ENCODE peak calls at places on chromosomes 13 and 19, in seven cellular contexts. X is AG04450, M is adipocyte, T is adrenal gland, K is tibial artery, D is aorta, O is osteoblast. Q is an unnamed sample.

GRCh38 chr13:50991624-50992610 is 82.3 kb downstream of the RNASEH2B start:
- DNase-seq in X (no peak), M (no peak), T (no peak), K (no peak), D (no peak), O (no peak), Q (no peak)

GRCh38 chr13:48975101-48975925 is at the start of gene FNDC3A:
- DNase-seq in X (peak; percentile 23), M (peak; percentile 94), T (peak; percentile 75), K (peak; percentile 42), D (peak; percentile 79), O (peak; percentile 96), Q (peak; percentile 60)

GRCh38 chr13:28347456-28348371 is 147.2 kb downstream of the FLT1 start:
- DNase-seq in X (no peak), M (no peak), T (no peak), K (no peak), D (no peak), O (no peak), Q (no peak)

GRCh38 chr19:38425810-38426466 is at the start of gene RASGRP4:
- DNase-seq in X (no peak), M (no peak), T (no peak), K (peak; percentile 25), D (peak; percentile 67), O (peak; percentile 58), Q (no peak)

GRCh38 chr19:13795595-13796300 is 505 bp downstream of the ZSWIM4 start:
- DNase-seq in X (no peak), M (no peak), T (peak; percentile 54), K (no peak), D (no peak), O (peak; percentile 82), Q (no peak)

GRCh38 chr13:23453132-23453531 is 19.6 kb upstream of the SACS start:
- DNase-seq in X (no peak), M (no peak), T (no peak), K (no peak), D (no peak), O (no peak), Q (no peak)

GRCh38 chr13:51727634-51728274 is 76.2 kb downstream of the DHRS12 start:
- DNase-seq in X (no peak), M (no peak), T (no peak), K (no peak), D (no peak), O (no peak), Q (no peak)

GRCh38 chr19:872266-872951 is 12.9 kb downstream of the CFD start:
- DNase-seq in X (no peak), M (peak; percentile 60), T (no peak), K (no peak), D (peak; percentile 76), O (peak; percentile 97), Q (peak; percentile 80)

GRCh38 chr13:103539265-103539664 is 473.0 kb upstream of the SLC10A2 start:
- DNase-seq in X (no peak), M (no peak), T (no peak), K (no peak), D (no peak), O (no peak), Q (no peak)

GRCh38 chr19:9981406-9982260 is 28.7 kb downstream of the COL5A3 start:
- DNase-seq in X (no peak), M (no peak), T (no peak), K (no peak), D (no peak), O (peak; percentile 88), Q (no peak)

GRCh38 chr13:40130871-40131636 is 475.6 kb downstream of the COG6 start:
- DNase-seq in X (no peak), M (no peak), T (peak; percentile 59), K (no peak), D (no peak), O (no peak), Q (peak; percentile 47)

GRCh38 chr19:11196406-11197287 is 698 bp downstream of the KANK2 start:
- DNase-seq in X (no peak), M (peak; percentile 73), T (peak; percentile 54), K (no peak), D (peak; percentile 72), O (peak; percentile 99), Q (peak; percentile 9)

GRCh38 chr19:7213628-7214328 is 80.4 kb downstream of the INSR start:
- DNase-seq in X (no peak), M (no peak), T (no peak), K (no peak), D (no peak), O (no peak), Q (no peak)

GRCh38 chr19:21022996-21023395 is 2.5 kb downstream of the ZNF430 start:
- DNase-seq in X (no peak), M (peak; percentile 73), T (no peak), K (no peak), D (no peak), O (peak; percentile 53), Q (no peak)

GRCh38 chr13:74134777-74135305 is 637 bp upstream of the KLF12 start:
- DNase-seq in X (no peak), M (peak; percentile 74), T (peak; percentile 52), K (peak; percentile 53), D (peak; percentile 71), O (peak; percentile 86), Q (no peak)

GRCh38 chr13:94712812-94713555 is 639 bp upstream of the SOX21 start:
- DNase-seq in X (no peak), M (peak; percentile 82), T (no peak), K (no peak), D (peak; percentile 46), O (peak; percentile 63), Q (no peak)

GRCh38 chr19:31613683-31614219 is 264.5 kb upstream of the TSHZ3 start:
- DNase-seq in X (no peak), M (no peak), T (peak; percentile 43), K (no peak), D (no peak), O (peak; percentile 42), Q (no peak)

GRCh38 chr19:2171349-2172145 is 7.8 kb downstream of the DOT1L start:
- DNase-seq in X (no peak), M (no peak), T (no peak), K (no peak), D (no peak), O (peak; percentile 71), Q (peak; percentile 82)

GRCh38 chr13:109152941-109153340 is 523.5 kb downstream of the MYO16 start:
- DNase-seq in X (no peak), M (no peak), T (no peak), K (no peak), D (no peak), O (no peak), Q (no peak)

GRCh38 chr13:108769213-108770070 is 140.0 kb downstream of the MYO16 start:
- DNase-seq in X (no peak), M (no peak), T (no peak), K (no peak), D (no peak), O (no peak), Q (no peak)

GRCh38 chr13:30829788-30830637 is 76.1 kb upstream of the MEDAG start:
- DNase-seq in X (no peak), M (no peak), T (no peak), K (no peak), D (no peak), O (peak; percentile 86), Q (no peak)

GRCh38 chr13:39840201-39840600 is 184.7 kb downstream of the COG6 start:
- DNase-seq in X (no peak), M (no peak), T (no peak), K (no peak), D (no peak), O (peak; percentile 84), Q (no peak)

GRCh38 chr19:34475975-34476594 is 5.5 kb upstream of the WTIP start:
- DNase-seq in X (no peak), M (no peak), T (no peak), K (no peak), D (no peak), O (no peak), Q (no peak)
- H3K4me3 ChIP-seq in X (no peak overlapping the region), M (no peak overlapping the region), T (no peak overlapping the region), K (no peak overlapping the region), D (no peak overlapping the region), O (no peak overlapping the region), Q (no peak overlapping the region)

GRCh38 chr19:40080289-40080688 is 10.5 kb downstream of the ZNF780A start:
- DNase-seq in X (no peak), M (no peak), T (no peak), K (no peak), D (no peak), O (no peak), Q (no peak)
- H3K27me3 ChIP-seq in X (no peaks in the 10 kb centered on the region), M (no peaks in the 10 kb centered on the region), T (no peaks in the 10 kb centered on the region), K (no peaks in the 10 kb centered on the region), D (no peaks in the 10 kb centered on the region), O (no peaks in the 10 kb centered on the region), Q (no peaks in the 10 kb centered on the region)

GRCh38 chr19:17686592-17687042 is 1.5 kb downstream of the UNC13A start:
- DNase-seq in X (no peak), M (peak; percentile 24), T (peak; percentile 45), K (no peak), D (peak; percentile 56), O (peak; percentile 76), Q (no peak)

GRCh38 chr19:17688853-17689595 is 870 bp upstream of the UNC13A start:
- DNase-seq in X (no peak), M (no peak), T (no peak), K (no peak), D (no peak), O (no peak), Q (no peak)

GRCh38 chr19:17686027-17686511 is 2.1 kb downstream of the UNC13A start:
- DNase-seq in X (no peak), M (no peak), T (peak; percentile 21), K (no peak), D (no peak), O (peak; percentile 69), Q (no peak)

GRCh38 chr19:17687141-17687856 is 855 bp downstream of the UNC13A start:
- DNase-seq in X (no peak), M (no peak), T (no peak), K (no peak), D (no peak), O (peak; percentile 61), Q (no peak)

GRCh38 chr19:17687857-17688784 is at the start of gene UNC13A:
- DNase-seq in X (no peak), M (peak; percentile 53), T (peak; percentile 71), K (no peak), D (peak; percentile 58), O (peak; percentile 97), Q (no peak)
- H3K4me3 ChIP-seq in X (no peak within 1 kb of the TSS), M (no peak within 1 kb of the TSS), T (no peak within 1 kb of the TSS), K (peak within 1 kb of the TSS; percentile 27), D (no peak within 1 kb of the TSS), O (no peak within 1 kb of the TSS), Q (no peak within 1 kb of the TSS)

DNA sequence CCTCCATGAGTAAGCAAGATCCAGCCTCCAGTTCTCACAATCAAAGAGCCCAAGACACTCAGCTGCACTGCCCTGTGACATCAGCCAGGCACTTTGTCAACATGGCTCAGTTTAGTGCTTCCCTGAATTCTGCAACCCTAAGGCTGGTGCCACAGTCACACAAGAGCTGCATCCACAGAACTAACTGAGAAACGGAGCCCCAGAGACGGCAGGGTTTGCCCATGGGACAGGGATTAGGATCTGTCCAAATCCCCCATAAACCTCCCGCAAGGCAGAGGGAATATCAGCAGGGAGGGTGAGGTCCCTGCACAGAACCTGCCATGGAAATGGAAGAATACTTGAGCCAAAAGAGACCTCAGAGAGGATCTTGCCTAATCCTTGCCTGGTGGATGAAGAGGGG is 70.4 kb upstream of the UQCRFS1 start:
- DNase-seq in X (no peak), M (no peak), T (no peak), K (no peak), D (no peak), O (no peak), Q (no peak)
- H3K27me3 ChIP-seq in X (no peaks in the 10 kb centered on the region), M (peaks cover 10% of the 10 kb centered on the region), T (no peaks in the 10 kb centered on the region), K (peaks cover 15% of the 10 kb centered on the region), D (no peaks in the 10 kb centered on the region), O (no peaks in the 10 kb centered on the region), Q (no peaks in the 10 kb centered on the region)